ENCODE peak calls at places on chromosome 9, in eight cellular contexts. G is activated naive CD4-positive, alpha-beta T cell treated with anti-CD3 and anti-CD28 coated beads for 36 hours; Z is stimulated activated CD4-positive, alpha-beta T cell treated with anti-CD3 and anti-CD28 coated beads, Interleukin-4, amount 100 ng/mL, for 24 hours; C is HEK293T; E is HFF-Myc; Q is activated CD8-positive, alpha-beta memory T cell treated with anti-CD3 and anti-CD28 coated beads for 4 hours; A is KBM-7; W is activated T-cell treated with anti-CD3 and anti-CD28 coated beads, Interleukin-2, amount 50 U/mL, for 72 hours. R is an unnamed sample.
A peak's percentile ranks its signal among the peaks of the same experiment; 100 is the strongest.

GRCh38 chr9:105138306-105138801 is 106.1 kb upstream of the SLC44A1 start:
- DNase-seq in G (no peak), Z (no peak), C (no peak), E (no peak), Q (no peak), A (no peak), W (no peak), R (no peak)

GRCh38 chr9:69674741-69675438 is 2.7 kb upstream of the APBA1 start:
- DNase-seq in G (no peak), Z (no peak), C (no peak), E (peak; percentile 87), Q (no peak), A (no peak), W (no peak), R (no peak)

GRCh38 chr9:22141906-22142305 is 132.8 kb upstream of the CDKN2B start:
- DNase-seq in G (no peak), Z (no peak), C (peak; percentile 31), E (no peak), Q (no peak), A (no peak), W (no peak), R (no peak)

GRCh38 chr9:121916008-121916407 is 177.1 kb downstream of the TTLL11 start:
- DNase-seq in G (no peak), Z (no peak), C (no peak), E (no peak), Q (no peak), A (no peak), W (no peak), R (no peak)

GRCh38 chr9:84990416-84990815 is 320.9 kb downstream of the NTRK2 start:
- DNase-seq in G (no peak), Z (no peak), C (no peak), E (no peak), Q (no peak), A (no peak), W (no peak), R (no peak)

GRCh38 chr9:127567119-127567897 is 44.8 kb upstream of the STXBP1 start:
- DNase-seq in G (no peak), Z (no peak), C (no peak), E (no peak), Q (no peak), A (no peak), W (no peak), R (no peak)

GRCh38 chr9:92971776-92972175 is 24.5 kb downstream of the FGD3 start:
- DNase-seq in G (no peak), Z (no peak), C (no peak), E (no peak), Q (no peak), A (no peak), W (no peak), R (no peak)

GRCh38 chr9:33719581-33720374 is 75.6 kb upstream of the PRSS3 start:
- DNase-seq in G (peak; percentile 60), Z (peak; percentile 35), C (peak; percentile 37), E (no peak), Q (no peak), A (peak; percentile 53), W (peak; percentile 52), R (peak; percentile 48)

GRCh38 chr9:31045810-31046209 is 1338.6 kb upstream of the ACO1 start:
- DNase-seq in G (no peak), Z (no peak), C (no peak), E (no peak), Q (no peak), A (no peak), W (no peak), R (no peak)

GRCh38 chr9:755454-756381 is 85.8 kb upstream of the DMRT1 start:
- DNase-seq in G (no peak), Z (no peak), C (no peak), E (peak; percentile 71), Q (no peak), A (peak; percentile 68), W (peak; percentile 11), R (peak; percentile 15)

GRCh38 chr9:128920381-128921058 is at the start of gene PHYHD1:
- DNase-seq in G (no peak), Z (no peak), C (no peak), E (no peak), Q (no peak), A (no peak), W (no peak), R (no peak)

GRCh38 chr9:30197954-30198353 is 2186.5 kb upstream of the ACO1 start:
- DNase-seq in G (no peak), Z (no peak), C (no peak), E (no peak), Q (no peak), A (peak; percentile 7), W (no peak), R (no peak)

GRCh38 chr9:30673132-30673531 is 1711.3 kb upstream of the ACO1 start:
- DNase-seq in G (no peak), Z (no peak), C (no peak), E (no peak), Q (no peak), A (no peak), W (no peak), R (no peak)

GRCh38 chr9:68454579-68455334 is 85.9 kb downstream of the TMEM252 start:
- DNase-seq in G (no peak), Z (no peak), C (no peak), E (no peak), Q (no peak), A (no peak), W (no peak), R (no peak)

GRCh38 chr9:16532681-16533450 is 337.6 kb downstream of the BNC2 start:
- DNase-seq in G (no peak), Z (no peak), C (no peak), E (no peak), Q (no peak), A (no peak), W (no peak), R (no peak)

GRCh38 chr9:135997070-135998012 is 36.2 kb upstream of the UBAC1 start:
- DNase-seq in G (no peak), Z (no peak), C (no peak), E (no peak), Q (no peak), A (no peak), W (no peak), R (no peak)

GRCh38 chr9:127877566-127877998 is at the start of gene AK1:
- DNase-seq in G (no peak), Z (no peak), C (peak; percentile 74), E (no peak), Q (no peak), A (no peak), W (no peak), R (no peak)

GRCh38 chr9:70420267-70421019 is 6.0 kb upstream of the KLF9 start:
- DNase-seq in G (peak; percentile 93), Z (peak; percentile 76), C (peak; percentile 65), E (no peak), Q (peak; percentile 40), A (peak; percentile 87), W (peak; percentile 72), R (peak; percentile 78)

GRCh38 chr9:124359426-124359825 is 55.8 kb downstream of the PSMB7 start:
- DNase-seq in G (no peak), Z (no peak), C (no peak), E (no peak), Q (no peak), A (no peak), W (no peak), R (no peak)

GRCh38 chr9:38659538-38659937 is 39.1 kb upstream of the ANKRD18A start:
- DNase-seq in G (no peak), Z (no peak), C (no peak), E (no peak), Q (no peak), A (no peak), W (no peak), R (no peak)

GRCh38 chr9:70832487-70832886 is 288.9 kb downstream of the TRPM3 start:
- DNase-seq in G (no peak), Z (no peak), C (no peak), E (no peak), Q (no peak), A (no peak), W (no peak), R (no peak)

GRCh38 chr9:91197232-91198181 is 164.2 kb downstream of the AUH start:
- DNase-seq in G (no peak), Z (no peak), C (no peak), E (peak; percentile 83), Q (no peak), A (no peak), W (no peak), R (no peak)

GRCh38 chr9:120715331-120715924 is 1.2 kb upstream of the MEGF9 start:
- DNase-seq in G (no peak), Z (no peak), C (no peak), E (peak; percentile 33), Q (no peak), A (no peak), W (no peak), R (no peak)

GRCh38 chr9:95852059-95853032 is 23.1 kb upstream of the ERCC6L2 start:
- DNase-seq in G (peak; percentile 37), Z (peak; percentile 20), C (no peak), E (no peak), Q (no peak), A (no peak), W (peak; percentile 47), R (no peak)

GRCh38 chr9:87243602-87244001 is 254.1 kb upstream of the DAPK1 start:
- DNase-seq in G (no peak), Z (no peak), C (no peak), E (no peak), Q (no peak), A (no peak), W (no peak), R (no peak)

GRCh38 chr9:136327313-136327971 is at the start of gene GPSM1:
- DNase-seq in G (peak; percentile 42), Z (peak; percentile 30), C (peak; percentile 63), E (no peak), Q (no peak), A (no peak), W (peak; percentile 53), R (peak; percentile 38)

GRCh38 chr9:131049829-131050715 is 41.1 kb downstream of the LAMC3 start:
- DNase-seq in G (no peak), Z (no peak), C (no peak), E (no peak), Q (no peak), A (no peak), W (no peak), R (no peak)

GRCh38 chr9:93198117-93198838 is 14.3 kb downstream of the WNK2 start:
- DNase-seq in G (no peak), Z (no peak), C (no peak), E (no peak), Q (no peak), A (no peak), W (no peak), R (no peak)

GRCh38 chr9:6552033-6552737 is 93.3 kb downstream of the GLDC start:
- DNase-seq in G (no peak), Z (no peak), C (peak; percentile 16), E (peak; percentile 46), Q (no peak), A (no peak), W (no peak), R (no peak)

GRCh38 chr9:95249986-95250385 is 67.5 kb downstream of the FANCC start:
- DNase-seq in G (no peak), Z (no peak), C (no peak), E (no peak), Q (no peak), A (no peak), W (no peak), R (no peak)